ENCODE peak calls at places on chromosomes 7 and 10, in eight cellular contexts. I, P, S, H, O, F, U and C are unnamed samples.

GRCh38 chr7:37038706-37039105 is 314.4 kb upstream of the AOAH start:
- DNase-seq in I (no peak), P (no peak), S (no peak), H (no peak), O (no peak), F (no peak), U (no peak), C (no peak)

GRCh38 chr7:133706016-133706415 is 421.1 kb upstream of the LRGUK start:
- DNase-seq in I (no peak), P (no peak), S (no peak), H (no peak), O (no peak), F (no peak), U (no peak), C (no peak)

GRCh38 chr10:121531830-121532178 is 66.4 kb downstream of the FGFR2 start:
- DNase-seq in I (no peak), P (no peak), S (no peak), H (no peak), O (no peak), F (no peak), U (no peak), C (no peak)

GRCh38 chr7:8881916-8882315 is 448.5 kb downstream of the NXPH1 start:
- DNase-seq in I (no peak), P (no peak), S (no peak), H (no peak), O (no peak), F (no peak), U (no peak), C (no peak)

GRCh38 chr10:88196298-88196697 is 332.9 kb downstream of the PTEN start:
- DNase-seq in I (no peak), P (no peak), S (no peak), H (no peak), O (peak; percentile 34), F (no peak), U (no peak), C (no peak)

GRCh38 chr10:5840314-5841307 is 27.4 kb upstream of the GDI2 start:
- DNase-seq in I (no peak), P (no peak), S (no peak), H (peak; percentile 96), O (peak; percentile 38), F (peak; percentile 33), U (no peak), C (peak; percentile 85)

GRCh38 chr10:21355591-21356011 is 169.9 kb downstream of the SKIDA1 start:
- DNase-seq in I (no peak), P (no peak), S (no peak), H (no peak), O (peak; percentile 57), F (no peak), U (peak; percentile 69), C (no peak)

GRCh38 chr7:39431242-39431641 is 135.0 kb upstream of the YAE1 start:
- DNase-seq in I (no peak), P (no peak), S (no peak), H (no peak), O (no peak), F (no peak), U (no peak), C (no peak)

GRCh38 chr10:14838582-14839304 is 637 bp downstream of the HSPA14 start:
- DNase-seq in I (peak; percentile 71), P (no peak), S (peak; percentile 32), H (no peak), O (peak; percentile 16), F (peak; percentile 25), U (no peak), C (peak; percentile 59)

GRCh38 chr10:6009159-6009558 is 31.8 kb upstream of the IL15RA start:
- DNase-seq in I (no peak), P (no peak), S (no peak), H (no peak), O (peak; percentile 95), F (no peak), U (peak; percentile 81), C (no peak)

GRCh38 chr10:110750931-110751330 is 106.8 kb downstream of the RBM20 start:
- DNase-seq in I (no peak), P (no peak), S (no peak), H (no peak), O (no peak), F (no peak), U (no peak), C (no peak)

GRCh38 chr7:28533731-28534531 is 121.6 kb downstream of the CREB5 start:
- DNase-seq in I (no peak), P (no peak), S (no peak), H (no peak), O (peak; percentile 30), F (no peak), U (peak; percentile 78), C (no peak)

GRCh38 chr10:71312840-71313789 is 5.9 kb upstream of the SLC29A3 start:
- DNase-seq in I (no peak), P (no peak), S (no peak), H (no peak), O (peak; percentile 86), F (no peak), U (peak; percentile 60), C (no peak)

GRCh38 chr10:32199724-32200394 is 143.6 kb upstream of the KIF5B start:
- DNase-seq in I (no peak), P (no peak), S (no peak), H (no peak), O (no peak), F (no peak), U (no peak), C (no peak)

GRCh38 chr10:110947061-110947595 is 27.7 kb downstream of the SHOC2 start:
- DNase-seq in I (no peak), P (no peak), S (no peak), H (no peak), O (no peak), F (no peak), U (peak; percentile 63), C (no peak)

GRCh38 chr10:124349231-124349992 is 69.3 kb downstream of the OAT start:
- DNase-seq in I (peak; percentile 57), P (no peak), S (no peak), H (no peak), O (no peak), F (no peak), U (no peak), C (no peak)

GRCh38 chr10:110208614-110209398 is 1.4 kb downstream of the MXI1 start:
- DNase-seq in I (peak; percentile 64), P (no peak), S (no peak), H (peak; percentile 48), O (peak; percentile 45), F (peak; percentile 58), U (peak; percentile 46), C (peak; percentile 55)

GRCh38 chr7:23713285-23714235 is 3.5 kb downstream of the STK31 start:
- DNase-seq in I (no peak), P (peak; percentile 48), S (no peak), H (no peak), O (peak; percentile 81), F (no peak), U (peak; percentile 90), C (no peak)

GRCh38 chr10:87658858-87659555 is 671 bp upstream of the PAPSS2 start:
- DNase-seq in I (no peak), P (no peak), S (no peak), H (no peak), O (no peak), F (no peak), U (peak; percentile 16), C (no peak)

GRCh38 chr10:46245381-46245900 is 41.4 kb upstream of the ANTXRL start:
- DNase-seq in I (no peak), P (no peak), S (no peak), H (peak; percentile 39), O (no peak), F (no peak), U (no peak), C (no peak)

GRCh38 chr10:11205026-11205772 is 187.5 kb downstream of the CELF2 start:
- DNase-seq in I (no peak), P (no peak), S (no peak), H (no peak), O (no peak), F (no peak), U (peak; percentile 11), C (no peak)

GRCh38 chr7:151272410-151272809 is 23.9 kb upstream of the SMARCD3 start:
- DNase-seq in I (no peak), P (no peak), S (no peak), H (no peak), O (peak; percentile 18), F (no peak), U (no peak), C (no peak)
- TF ChIP-seq CTCF in I (no peak), P (no peak), S (no peak), H (no peak), O (no peak), F (no peak), U (no peak), C (no peak)

DNA sequence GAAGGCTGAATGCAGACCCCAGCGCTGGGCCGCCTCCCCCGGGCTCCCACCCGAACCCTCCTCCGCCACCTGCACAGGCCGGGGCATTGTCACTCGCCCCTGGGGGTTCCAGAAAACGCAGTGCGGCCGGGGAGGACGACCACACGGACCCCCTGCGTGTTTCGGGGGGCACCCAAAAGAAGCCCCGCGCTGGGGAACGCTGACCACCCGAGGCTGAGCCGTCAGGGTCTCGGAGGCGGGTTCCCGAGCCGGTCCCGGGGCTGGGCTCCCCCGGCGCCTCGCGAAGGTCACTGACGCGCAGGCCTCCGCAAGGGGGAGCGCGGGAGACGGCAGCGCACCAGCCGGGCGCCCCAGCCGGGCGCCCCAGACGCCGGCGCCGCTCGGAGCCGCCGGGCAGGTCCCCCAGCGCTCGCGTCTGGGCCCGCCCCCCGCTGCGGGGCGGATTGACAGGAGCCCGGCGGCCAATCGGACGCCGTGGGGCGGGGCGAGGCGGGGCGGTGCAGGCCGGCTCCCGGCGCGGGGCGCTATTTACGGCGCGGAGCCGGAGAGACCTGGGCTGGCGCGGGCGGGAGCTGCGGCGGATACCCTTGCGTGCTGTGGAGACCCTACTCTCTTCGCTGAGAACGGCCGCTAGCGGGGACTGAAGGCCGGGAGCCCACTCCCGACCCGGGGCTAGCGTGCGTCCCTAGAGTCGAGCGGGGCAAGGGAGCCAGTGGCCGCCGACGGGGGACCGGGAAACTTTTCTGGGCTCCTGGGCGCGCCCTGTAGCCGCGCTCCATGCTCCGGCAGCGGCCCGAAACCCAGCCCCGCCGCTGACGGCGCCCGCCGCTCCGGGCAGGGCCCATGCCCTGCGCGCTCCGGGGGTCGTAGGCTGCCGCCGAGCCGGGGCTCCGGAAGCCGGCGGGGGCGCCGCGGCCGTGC is at the start of gene BAMBI:
- DNase-seq in I (peak; percentile 97), P (no peak), S (peak; percentile 94), H (peak; percentile 76), O (peak; percentile 92), F (peak; percentile 89), U (peak; percentile 89), C (peak; percentile 95)
- TF ChIP-seq CTCF in I (peak; percentile 58), P (peak; percentile 46), S (peak; percentile 68), H (peak; percentile 71), O (peak; percentile 30), F (peak; percentile 40), U (peak; percentile 83), C (peak; percentile 80)

DNA sequence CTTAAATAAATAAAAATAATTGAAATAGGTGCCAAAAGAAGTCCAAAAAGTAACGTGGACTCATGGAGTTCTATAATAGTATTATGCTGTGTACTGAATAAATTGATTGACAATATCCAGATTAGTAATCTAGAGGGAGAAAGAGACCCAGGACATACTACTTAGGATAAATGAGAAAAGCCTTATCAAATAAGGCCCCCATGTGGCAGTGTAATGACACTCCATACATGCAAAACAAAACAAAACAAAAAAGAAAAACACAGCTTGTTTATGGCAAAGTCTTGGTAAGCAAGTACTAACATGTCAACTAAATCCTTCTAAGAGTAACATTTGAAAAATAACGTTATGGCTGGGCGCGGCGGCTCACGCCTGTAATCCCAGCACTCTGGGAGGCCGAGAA is 3.6 kb upstream of the RUNDC3B start:
- DNase-seq in I (no peak), P (no peak), S (no peak), H (no peak), O (no peak), F (no peak), U (no peak), C (no peak)
- TF ChIP-seq CTCF in I (no peak), P (peak; percentile 56), S (peak; percentile 16), H (no peak), O (no peak), F (no peak), U (no peak), C (no peak)

GRCh38 chr7:150787321-150788281 is 12.6 kb downstream of the TMEM176B start:
- DNase-seq in I (no peak), P (no peak), S (no peak), H (no peak), O (no peak), F (no peak), U (no peak), C (no peak)
- TF ChIP-seq CTCF in I (no peak), P (peak; percentile 28), S (no peak), H (no peak), O (no peak), F (no peak), U (no peak), C (no peak)